ENCODE peak calls at places on chromosomes 11 and 22, in ten cellular contexts. T is fibroblast of the aortic adventitia; F is upper lobe of right lung; Y is type B pancreatic cell; Q is esophagus squamous epithelium; X is neural crest cell; I is CD8-positive, alpha-beta T cell; S is fibroblast of mammary gland; C is choroid plexus epithelial cell; K is GM13977. J is an unnamed sample.

GRCh38 chr11:36868380-36868779 is 270.3 kb upstream of the RAG2 start:
- DNase-seq in T (no peak), F (no peak), Y (no peak), Q (no peak), X (no peak), I (no peak), S (no peak), C (no peak), K (no peak), J (no peak)

GRCh38 chr11:10628506-10629236 is 60.2 kb upstream of the LYVE1 start:
- DNase-seq in T (no peak), F (peak), Y (no peak), Q (no peak), X (no peak), I (no peak), S (no peak), C (no peak), K (no peak), J (peak)

GRCh38 chr11:617248-617911 is 1.6 kb upstream of the IRF7 start:
- DNase-seq in T (no peak), F (no peak), Y (no peak), Q (no peak), X (no peak), I (no peak), S (no peak), C (no peak), K (no peak), J (no peak)

GRCh38 chr22:45553333-45554039 is 50.8 kb downstream of the FBLN1 start:
- DNase-seq in T (peak), F (peak), Y (peak), Q (no peak), X (peak), I (peak), S (peak), C (peak), K (peak), J (peak)

GRCh38 chr11:95507794-95508193 is 276.8 kb upstream of the SESN3 start:
- DNase-seq in T (no peak), F (no peak), Y (no peak), Q (no peak), X (no peak), I (no peak), S (no peak), C (no peak), K (no peak), J (no peak)

GRCh38 chr11:10301656-10302293 is 3.1 kb upstream of the ADM start:
- DNase-seq in T (peak), F (no peak), Y (no peak), Q (no peak), X (no peak), I (no peak), S (peak), C (peak), K (no peak), J (no peak)

GRCh38 chr11:47924184-47924671 is 56.1 kb upstream of the PTPRJ start:
- DNase-seq in T (peak), F (peak), Y (no peak), Q (no peak), X (no peak), I (no peak), S (peak), C (no peak), K (no peak), J (no peak)

GRCh38 chr11:108112059-108112458 is 9.3 kb upstream of the ACAT1 start:
- DNase-seq in T (no peak), F (no peak), Y (no peak), Q (no peak), X (no peak), I (no peak), S (peak), C (no peak), K (no peak), J (no peak)

GRCh38 chr11:96341237-96342130 is 1.5 kb downstream of the MAML2 start:
- DNase-seq in T (peak), F (peak), Y (no peak), Q (no peak), X (no peak), I (peak), S (peak), C (peak), K (peak), J (peak)

GRCh38 chr11:112526699-112527410 is 266.2 kb upstream of the PLET1 start:
- DNase-seq in T (peak), F (no peak), Y (no peak), Q (no peak), X (no peak), I (no peak), S (peak), C (peak), K (no peak), J (no peak)

GRCh38 chr11:94330789-94331188 is 26.4 kb downstream of the IZUMO1R start:
- DNase-seq in T (peak), F (no peak), Y (no peak), Q (no peak), X (no peak), I (no peak), S (peak), C (no peak), K (no peak), J (no peak)

GRCh38 chr22:23218867-23219251 is 38.5 kb downstream of the BCR start:
- DNase-seq in T (no peak), F (peak), Y (no peak), Q (no peak), X (peak), I (no peak), S (no peak), C (peak), K (no peak), J (no peak)

GRCh38 chr11:120400564-120401364 is 64.6 kb downstream of the ARHGEF12 start:
- DNase-seq in T (peak), F (no peak), Y (no peak), Q (no peak), X (no peak), I (no peak), S (peak), C (peak), K (no peak), J (no peak)

GRCh38 chr11:117045196-117045595 is 53.0 kb downstream of the SIK3 start:
- DNase-seq in T (peak), F (no peak), Y (no peak), Q (no peak), X (no peak), I (no peak), S (peak), C (peak), K (no peak), J (no peak)

GRCh38 chr11:128587415-128587814 is at the start of gene ETS1:
- DNase-seq in T (no peak), F (no peak), Y (no peak), Q (no peak), X (no peak), I (no peak), S (no peak), C (no peak), K (no peak), J (no peak)

GRCh38 chr11:68329496-68329895 is 17.1 kb downstream of the LRP5 start:
- DNase-seq in T (no peak), F (no peak), Y (no peak), Q (no peak), X (no peak), I (no peak), S (no peak), C (no peak), K (no peak), J (no peak)

GRCh38 chr11:76049506-76049905 is 156.8 kb downstream of the WNT11 start:
- DNase-seq in T (peak), F (no peak), Y (no peak), Q (no peak), X (no peak), I (no peak), S (no peak), C (no peak), K (no peak), J (no peak)

GRCh38 chr11:95661159-95661558 is 128.4 kb downstream of the FAM76B start:
- DNase-seq in T (no peak), F (no peak), Y (no peak), Q (no peak), X (no peak), I (no peak), S (no peak), C (no peak), K (no peak), J (no peak)

GRCh38 chr22:36921309-36922096 is 8.1 kb downstream of the CSF2RB start:
- DNase-seq in T (no peak), F (no peak), Y (no peak), Q (no peak), X (no peak), I (no peak), S (no peak), C (no peak), K (peak), J (peak)

GRCh38 chr11:10305964-10306918 is 1.4 kb downstream of the ADM start:
- DNase-seq in T (no peak), F (no peak), Y (no peak), Q (no peak), X (peak), I (no peak), S (no peak), C (peak), K (no peak), J (peak)

GRCh38 chr11:33475999-33476398 is 218.8 kb downstream of the HIPK3 start:
- DNase-seq in T (peak), F (no peak), Y (no peak), Q (no peak), X (no peak), I (no peak), S (peak), C (peak), K (no peak), J (no peak)

GRCh38 chr11:19683141-19683805 is 29.4 kb upstream of the NAV2 start:
- DNase-seq in T (peak), F (no peak), Y (no peak), Q (no peak), X (no peak), I (no peak), S (peak), C (no peak), K (no peak), J (no peak)

GRCh38 chr11:103842191-103842590 is 194.2 kb upstream of the DDI1 start:
- DNase-seq in T (peak), F (no peak), Y (no peak), Q (no peak), X (no peak), I (no peak), S (no peak), C (peak), K (no peak), J (no peak)

GRCh38 chr22:44893731-44894080 is 116.1 kb downstream of the PHF21B start:
- DNase-seq in T (no peak), F (no peak), Y (no peak), Q (no peak), X (no peak), I (no peak), S (no peak), C (no peak), K (no peak), J (no peak)

GRCh38 chr22:20155330-20156041 is 4.6 kb upstream of the CCDC188 start:
- DNase-seq in T (peak), F (no peak), Y (no peak), Q (no peak), X (peak), I (no peak), S (peak), C (peak), K (no peak), J (no peak)

GRCh38 chr11:113571531-113571930 is 96.3 kb upstream of the DRD2 start:
- DNase-seq in T (no peak), F (no peak), Y (no peak), Q (no peak), X (no peak), I (no peak), S (no peak), C (no peak), K (no peak), J (no peak)

GRCh38 chr11:100574894-100575769 is 112.0 kb upstream of the ARHGAP42 start:
- DNase-seq in T (peak), F (no peak), Y (no peak), Q (no peak), X (no peak), I (no peak), S (peak), C (peak), K (no peak), J (no peak)

GRCh38 chr11:78763664-78764063 is 189.0 kb upstream of the NARS2 start:
- DNase-seq in T (no peak), F (no peak), Y (no peak), Q (no peak), X (no peak), I (no peak), S (no peak), C (no peak), K (no peak), J (no peak)

GRCh38 chr11:32005786-32006406 is 85.0 kb upstream of the RCN1 start:
- DNase-seq in T (no peak), F (no peak), Y (no peak), Q (no peak), X (no peak), I (no peak), S (peak), C (no peak), K (no peak), J (no peak)

GRCh38 chr22:23193420-23193819 is 13.1 kb downstream of the BCR start:
- DNase-seq in T (peak), F (no peak), Y (no peak), Q (no peak), X (no peak), I (no peak), S (no peak), C (no peak), K (no peak), J (no peak)

GRCh38 chr11:31813961-31814868 is 3.1 kb upstream of the PAX6 start:
- DNase-seq in T (no peak), F (no peak), Y (no peak), Q (no peak), X (peak), I (no peak), S (no peak), C (no peak), K (peak), J (peak)

GRCh38 chr11:27701262-27702105 is 1.2 kb upstream of the BDNF start:
- DNase-seq in T (peak), F (peak), Y (no peak), Q (no peak), X (no peak), I (no peak), S (peak), C (peak), K (no peak), J (peak)
- TF ChIP-seq CTCF in T (peak), F (peak), Y (no peak), Q (no peak), X (peak), I (no peak), S (peak), C (peak), K (peak), J (peak)

DNA sequence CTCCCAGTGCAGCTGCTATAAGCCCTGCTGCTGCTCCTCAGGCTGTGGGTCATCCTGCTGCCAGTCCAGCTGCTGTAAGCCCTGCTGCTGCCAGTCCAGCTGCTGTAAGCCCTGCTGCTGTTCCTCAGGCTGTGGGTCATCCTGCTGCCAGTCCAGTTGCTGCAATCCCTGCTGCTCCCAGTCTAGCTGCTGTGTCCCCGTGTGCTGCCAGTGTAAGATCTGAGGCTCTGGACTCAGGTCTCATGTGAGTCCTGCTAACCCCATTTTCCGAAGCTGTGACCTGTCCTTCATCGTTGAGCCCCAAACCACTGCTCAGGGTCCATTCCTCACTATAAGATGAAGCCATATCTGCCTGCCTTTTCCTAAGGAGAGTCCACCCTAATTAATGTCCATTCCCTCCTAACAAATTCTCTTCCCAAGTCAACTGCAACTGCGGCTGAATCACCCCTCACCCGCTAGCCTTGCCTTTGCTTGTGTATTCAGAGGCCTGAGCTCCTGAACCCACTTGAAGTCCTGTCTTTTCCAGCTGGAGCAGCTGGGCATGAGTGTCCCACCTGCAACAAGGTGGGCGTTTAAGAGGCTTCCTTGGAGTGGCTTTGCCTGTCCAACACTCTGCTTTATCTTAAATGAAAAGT is 626 bp downstream of the KRTAP5-7 start:
- DNase-seq in T (no peak), F (peak), Y (peak), Q (no peak), X (no peak), I (no peak), S (no peak), C (no peak), K (no peak), J (no peak)
- TF ChIP-seq CTCF in T (no peak), F (no peak), Y (no peak), Q (no peak), X (no peak), I (no peak), S (no peak), C (no peak), K (no peak), J (no peak)

DNA sequence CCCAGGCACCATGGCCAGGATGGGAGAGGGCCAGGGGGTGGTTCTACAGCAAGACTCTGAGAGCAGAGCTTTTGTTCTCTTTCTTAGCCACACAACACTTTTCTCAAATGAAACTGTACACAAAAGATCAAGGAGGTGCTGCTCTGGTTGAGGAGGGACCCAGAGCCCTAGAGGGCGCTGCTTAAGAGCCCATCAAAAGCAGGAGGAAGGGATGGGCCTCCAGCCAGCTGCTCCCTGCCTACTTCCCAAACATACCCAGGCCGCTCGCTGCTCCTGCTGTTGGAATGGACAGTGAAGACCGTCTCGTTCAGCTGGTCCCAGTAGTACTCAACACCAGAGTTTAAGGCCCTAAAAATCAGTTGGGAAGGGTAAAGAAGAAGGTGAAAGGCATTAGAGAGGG is 18.4 kb upstream of the CHRM4 start:
- DNase-seq in T (no peak), F (peak), Y (no peak), Q (no peak), X (no peak), I (no peak), S (peak), C (peak), K (no peak), J (no peak)
- TF ChIP-seq CTCF in T (peak), F (no peak), Y (no peak), Q (no peak), X (no peak), I (no peak), S (peak), C (peak), K (no peak), J (peak)

GRCh38 chr22:19036523-19037273 is 85.5 kb downstream of the DGCR2 start:
- DNase-seq in T (no peak), F (peak), Y (peak), Q (no peak), X (no peak), I (no peak), S (peak), C (peak), K (no peak), J (peak)
- TF ChIP-seq CTCF in T (peak), F (no peak), Y (no peak), Q (no peak), X (no peak), I (no peak), S (no peak), C (peak), K (no peak), J (no peak)

DNA sequence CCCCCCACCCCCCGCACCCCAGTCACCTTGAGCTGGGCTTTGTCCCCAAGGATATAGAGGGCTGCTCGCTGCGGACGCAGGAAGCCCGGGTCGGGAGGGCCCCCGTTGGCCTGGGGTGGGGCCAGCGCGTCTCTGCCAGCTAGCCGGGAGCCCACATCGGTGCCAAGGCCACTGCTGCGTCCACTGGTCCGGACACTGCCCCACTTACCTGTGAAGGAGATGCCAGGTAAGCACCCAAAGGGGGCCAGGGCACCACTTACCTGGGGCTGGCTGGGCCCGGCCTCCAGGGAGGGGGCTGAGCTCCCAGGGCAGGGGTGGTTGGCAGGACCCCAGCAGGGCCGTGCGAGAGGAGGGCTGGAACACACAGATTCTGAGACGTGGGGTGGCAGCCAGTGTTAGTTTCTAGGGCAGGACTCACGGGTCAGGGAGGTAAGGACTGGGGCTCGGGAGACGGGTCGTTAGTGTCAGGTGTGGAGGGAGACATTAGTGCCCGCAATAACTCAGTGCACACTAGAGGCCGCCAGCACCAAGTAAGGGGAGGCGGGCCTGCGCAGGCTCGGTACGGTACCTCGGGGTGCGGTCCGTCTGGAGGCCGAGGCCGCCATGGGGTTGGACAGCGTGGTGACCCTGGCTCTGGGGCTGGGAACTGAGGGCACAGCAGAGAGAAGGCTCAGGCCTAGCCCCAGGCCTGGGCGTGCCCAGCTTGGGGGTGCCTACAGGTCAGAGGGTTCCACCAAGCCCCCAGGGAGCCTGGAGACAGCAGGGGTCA is 18.2 kb downstream of the SBF1 start:
- DNase-seq in T (no peak), F (no peak), Y (no peak), Q (no peak), X (no peak), I (no peak), S (no peak), C (no peak), K (peak), J (no peak)
- TF ChIP-seq CTCF in T (no peak), F (no peak), Y (peak), Q (peak), X (peak), I (no peak), S (no peak), C (peak), K (peak), J (peak)

GRCh38 chr22:42294034-42294985 is 23.9 kb upstream of the TCF20 start:
- DNase-seq in T (peak), F (peak), Y (peak), Q (no peak), X (peak), I (no peak), S (peak), C (peak), K (no peak), J (no peak)
- TF ChIP-seq CTCF in T (no peak), F (no peak), Y (no peak), Q (no peak), X (no peak), I (no peak), S (no peak), C (peak), K (no peak), J (no peak)

GRCh38 chr11:12288934-12289666 is 88.3 kb upstream of the PARVA start:
- DNase-seq in T (no peak), F (no peak), Y (peak), Q (no peak), X (no peak), I (no peak), S (no peak), C (no peak), K (peak), J (peak)
- TF ChIP-seq CTCF in T (no peak), F (no peak), Y (peak), Q (no peak), X (no peak), I (peak), S (no peak), C (peak), K (no peak), J (peak)